ENCODE peak calls at places on chromosome 19, in six cellular contexts. B, H, V, W, N and S are unnamed samples.

GRCh38 chr19:18915639-18916038 is 3.5 kb downstream of the COPE start:
- DNase-seq in B (no peak), H (peak), V (peak), W (peak), N (peak), S (peak)

GRCh38 chr19:16676101-16676798 is 15.3 kb downstream of the TMEM38A start:
- DNase-seq in B (no peak), H (no peak), V (no peak), W (no peak), N (no peak), S (no peak)

GRCh38 chr19:30783936-30784335 is 411.8 kb downstream of the ZNF536 start:
- DNase-seq in B (no peak), H (no peak), V (no peak), W (no peak), N (no peak), S (no peak)

GRCh38 chr19:17389288-17389687 is 4.7 kb downstream of the CCDC194 start:
- DNase-seq in B (no peak), H (no peak), V (no peak), W (no peak), N (no peak), S (no peak)

GRCh38 chr19:46221981-46222610 is 7.4 kb upstream of the IGFL1 start:
- DNase-seq in B (no peak), H (no peak), V (peak), W (peak), N (peak), S (no peak)

GRCh38 chr19:55082023-55082851 is 6.6 kb downstream of the EPS8L1 start:
- DNase-seq in B (no peak), H (peak), V (peak), W (peak), N (peak), S (peak)

GRCh38 chr19:55336101-55336500 is 3.6 kb upstream of the KMT5C start:
- DNase-seq in B (no peak), H (no peak), V (no peak), W (no peak), N (no peak), S (no peak)

GRCh38 chr19:28239270-28239669 is 973.7 kb downstream of the UQCRFS1 start:
- DNase-seq in B (peak), H (peak), V (peak), W (peak), N (peak), S (no peak)

GRCh38 chr19:46753420-46754155 is 7.3 kb upstream of the STRN4 start:
- DNase-seq in B (no peak), H (peak), V (peak), W (peak), N (peak), S (peak)

GRCh38 chr19:6744381-6745288 is 5.2 kb downstream of the TRIP10 start:
- DNase-seq in B (no peak), H (peak), V (peak), W (no peak), N (peak), S (no peak)

GRCh38 chr19:45182758-45183157 is 4.2 kb downstream of the BLOC1S3 start:
- DNase-seq in B (no peak), H (no peak), V (no peak), W (no peak), N (no peak), S (no peak)

GRCh38 chr19:1237754-1238372 is at the start of gene CBARP:
- DNase-seq in B (no peak), H (peak), V (no peak), W (no peak), N (peak), S (peak)

GRCh38 chr19:51830263-51830662 is 35.3 kb downstream of the FPR3 start:
- DNase-seq in B (no peak), H (no peak), V (peak), W (no peak), N (no peak), S (no peak)

GRCh38 chr19:6987850-6988249 is 33.4 kb downstream of the MBD3L2B start:
- DNase-seq in B (no peak), H (no peak), V (no peak), W (no peak), N (no peak), S (no peak)

GRCh38 chr19:49333426-49334288 is 1.5 kb upstream of the CD37 start:
- DNase-seq in B (no peak), H (no peak), V (peak), W (no peak), N (no peak), S (no peak)

GRCh38 chr19:35904312-35905068 is 2.2 kb downstream of the HCST start:
- DNase-seq in B (no peak), H (no peak), V (no peak), W (no peak), N (no peak), S (no peak)

GRCh38 chr19:37817180-37817911 is 38.0 kb upstream of the ZNF573 start:
- DNase-seq in B (peak), H (peak), V (peak), W (peak), N (peak), S (peak)

GRCh38 chr19:45472557-45473365 is 5.0 kb downstream of the FOSB start:
- DNase-seq in B (no peak), H (peak), V (no peak), W (peak), N (peak), S (no peak)

GRCh38 chr19:10748924-10749434 is 31.1 kb downstream of the DNM2 start:
- DNase-seq in B (no peak), H (no peak), V (peak), W (no peak), N (no peak), S (peak)

GRCh38 chr19:16442386-16443276 is 29.1 kb downstream of the EPS15L1 start:
- DNase-seq in B (no peak), H (peak), V (no peak), W (no peak), N (peak), S (peak)

GRCh38 chr19:1750343-1751021 is 2.8 kb upstream of the ONECUT3 start:
- DNase-seq in B (no peak), H (no peak), V (no peak), W (no peak), N (no peak), S (no peak)

GRCh38 chr19:4519521-4520277 is 1.4 kb upstream of the PLIN4 start:
- DNase-seq in B (no peak), H (no peak), V (no peak), W (no peak), N (no peak), S (peak)

GRCh38 chr19:33812388-33813330 is 16.0 kb downstream of the KCTD15 start:
- DNase-seq in B (no peak), H (no peak), V (no peak), W (no peak), N (no peak), S (no peak)

GRCh38 chr19:2986951-2987491 is 9.7 kb downstream of the TLE6 start:
- DNase-seq in B (peak), H (peak), V (no peak), W (peak), N (peak), S (peak)

GRCh38 chr19:47323872-47324271 is 8.1 kb upstream of the C5AR2 start:
- DNase-seq in B (no peak), H (no peak), V (no peak), W (no peak), N (no peak), S (no peak)

GRCh38 chr19:49858591-49858985 is 7.6 kb downstream of the PTOV1 start:
- DNase-seq in B (no peak), H (no peak), V (no peak), W (no peak), N (no peak), S (peak)

GRCh38 chr19:28504139-28504538 is 708.8 kb downstream of the UQCRFS1 start:
- DNase-seq in B (no peak), H (no peak), V (no peak), W (no peak), N (no peak), S (no peak)

GRCh38 chr19:5827891-5828660 is 11.4 kb downstream of the FUT6 start:
- DNase-seq in B (peak), H (peak), V (peak), W (peak), N (peak), S (no peak)

GRCh38 chr19:13865578-13866462 is 11.1 kb upstream of the NANOS3 start:
- DNase-seq in B (peak), H (peak), V (no peak), W (no peak), N (peak), S (peak)

GRCh38 chr19:35793381-35794165 is 18.2 kb downstream of the ARHGAP33 start:
- DNase-seq in B (no peak), H (no peak), V (peak), W (no peak), N (no peak), S (no peak)

GRCh38 chr19:29845576-29846176 is 33.9 kb downstream of the CCNE1 start:
- DNase-seq in B (no peak), H (peak), V (peak), W (peak), N (no peak), S (peak)

GRCh38 chr19:48556163-48556562 is 4.2 kb downstream of the SULT2B1 start:
- DNase-seq in B (no peak), H (peak), V (peak), W (peak), N (peak), S (peak)

GRCh38 chr19:48994035-48994386 is 324 bp downstream of the RUVBL2 start:
- DNase-seq in B (no peak), H (no peak), V (no peak), W (no peak), N (no peak), S (peak)

GRCh38 chr19:41621654-41622053 is 5.2 kb downstream of the CEACAM4 start:
- DNase-seq in B (no peak), H (no peak), V (no peak), W (no peak), N (no peak), S (no peak)

GRCh38 chr19:50657672-50658437 is 8.6 kb downstream of the C19orf81 start:
- DNase-seq in B (peak), H (peak), V (peak), W (peak), N (peak), S (peak)

GRCh38 chr19:50513746-50514345 is at the start of gene ASPDH:
- DNase-seq in B (no peak), H (peak), V (no peak), W (no peak), N (peak), S (no peak)

GRCh38 chr19:43471091-43471490 is 5.7 kb upstream of the LYPD3 start:
- DNase-seq in B (no peak), H (no peak), V (no peak), W (no peak), N (no peak), S (no peak)

GRCh38 chr19:10061717-10062310 is 24.3 kb upstream of the SHFL start:
- DNase-seq in B (no peak), H (peak), V (no peak), W (peak), N (peak), S (no peak)